ENCODE peak calls at places on chromosomes 13 and 19, in five cellular contexts. One of them, this sample, is unnamed.

GRCh38 chr13:65368832-65369231 is 1861.3 kb downstream of the PCDH9 start:
- DNase-seq in IMR-90: no peak
- DNase-seq in fibroblast of lung: no peak
- DNase-seq in heart right ventricle: no peak
- DNase-seq in mammary epithelial cell: no peak
- DNase-seq in this sample: no peak

GRCh38 chr13:41516760-41517159 is 59.4 kb downstream of the RGCC start:
- DNase-seq in IMR-90: no peak
- DNase-seq in fibroblast of lung: no peak
- DNase-seq in heart right ventricle: no peak
- DNase-seq in mammary epithelial cell: no peak
- DNase-seq in this sample: no peak

GRCh38 chr13:113034451-113035208 is 65.6 kb downstream of the MCF2L start:
- DNase-seq in IMR-90: peak; percentile 56
- DNase-seq in fibroblast of lung: peak; percentile 36
- DNase-seq in heart right ventricle: peak; percentile 32
- DNase-seq in mammary epithelial cell: peak; percentile 40
- DNase-seq in this sample: peak; percentile 42

GRCh38 chr13:94620286-94620896 is 18.7 kb downstream of the GPR180 start:
- DNase-seq in IMR-90: peak; percentile 41
- DNase-seq in fibroblast of lung: peak; percentile 11
- DNase-seq in heart right ventricle: no peak
- DNase-seq in mammary epithelial cell: peak; percentile 28
- DNase-seq in this sample: peak; percentile 52

GRCh38 chr19:13120817-13121216 is 2.8 kb downstream of the NACC1 start:
- DNase-seq in IMR-90: peak; percentile 85
- DNase-seq in fibroblast of lung: peak; percentile 75
- DNase-seq in heart right ventricle: no peak
- DNase-seq in mammary epithelial cell: no peak
- DNase-seq in this sample: no peak

GRCh38 chr13:98035373-98035772 is 81.9 kb downstream of the IPO5 start:
- DNase-seq in IMR-90: no peak
- DNase-seq in fibroblast of lung: no peak
- DNase-seq in heart right ventricle: no peak
- DNase-seq in mammary epithelial cell: no peak
- DNase-seq in this sample: no peak

GRCh38 chr13:99265823-99266426 is 7.7 kb upstream of the GPR18 start:
- DNase-seq in IMR-90: peak; percentile 63
- DNase-seq in fibroblast of lung: peak; percentile 41
- DNase-seq in heart right ventricle: no peak
- DNase-seq in mammary epithelial cell: peak; percentile 26
- DNase-seq in this sample: peak; percentile 64

GRCh38 chr13:112931028-112931934 is 37.7 kb upstream of the MCF2L start:
- DNase-seq in IMR-90: peak; percentile 76
- DNase-seq in fibroblast of lung: peak; percentile 45
- DNase-seq in heart right ventricle: no peak
- DNase-seq in mammary epithelial cell: peak; percentile 59
- DNase-seq in this sample: peak; percentile 10

GRCh38 chr13:62320129-62320724 is 904.6 kb upstream of the PCDH20 start:
- DNase-seq in IMR-90: peak; percentile 75
- DNase-seq in fibroblast of lung: peak; percentile 41
- DNase-seq in heart right ventricle: no peak
- DNase-seq in mammary epithelial cell: peak; percentile 0
- DNase-seq in this sample: peak; percentile 58

GRCh38 chr13:77180011-77180410 is 146.9 kb downstream of the MYCBP2 start:
- DNase-seq in IMR-90: no peak
- DNase-seq in fibroblast of lung: no peak
- DNase-seq in heart right ventricle: no peak
- DNase-seq in mammary epithelial cell: no peak
- DNase-seq in this sample: no peak

GRCh38 chr13:102517959-102518358 is 78.8 kb upstream of the TPP2 start:
- DNase-seq in IMR-90: no peak
- DNase-seq in fibroblast of lung: no peak
- DNase-seq in heart right ventricle: no peak
- DNase-seq in mammary epithelial cell: peak; percentile 2
- DNase-seq in this sample: no peak

GRCh38 chr13:111658150-111659100 is 338.0 kb downstream of the TEX29 start:
- DNase-seq in IMR-90: no peak
- DNase-seq in fibroblast of lung: no peak
- DNase-seq in heart right ventricle: no peak
- DNase-seq in mammary epithelial cell: no peak
- DNase-seq in this sample: no peak

GRCh38 chr13:51502206-51502651 is 49.4 kb upstream of the INTS6 start:
- DNase-seq in IMR-90: peak; percentile 59
- DNase-seq in fibroblast of lung: peak; percentile 58
- DNase-seq in heart right ventricle: no peak
- DNase-seq in mammary epithelial cell: peak; percentile 75
- DNase-seq in this sample: no peak

GRCh38 chr13:47474845-47475244 is 526.2 kb downstream of the SUCLA2 start:
- DNase-seq in IMR-90: no peak
- DNase-seq in fibroblast of lung: no peak
- DNase-seq in heart right ventricle: no peak
- DNase-seq in mammary epithelial cell: no peak
- DNase-seq in this sample: no peak

GRCh38 chr13:65470781-65471180 is 1759.4 kb downstream of the PCDH9 start:
- DNase-seq in IMR-90: peak; percentile 70
- DNase-seq in fibroblast of lung: peak; percentile 50
- DNase-seq in heart right ventricle: no peak
- DNase-seq in mammary epithelial cell: no peak
- DNase-seq in this sample: no peak

DNA sequence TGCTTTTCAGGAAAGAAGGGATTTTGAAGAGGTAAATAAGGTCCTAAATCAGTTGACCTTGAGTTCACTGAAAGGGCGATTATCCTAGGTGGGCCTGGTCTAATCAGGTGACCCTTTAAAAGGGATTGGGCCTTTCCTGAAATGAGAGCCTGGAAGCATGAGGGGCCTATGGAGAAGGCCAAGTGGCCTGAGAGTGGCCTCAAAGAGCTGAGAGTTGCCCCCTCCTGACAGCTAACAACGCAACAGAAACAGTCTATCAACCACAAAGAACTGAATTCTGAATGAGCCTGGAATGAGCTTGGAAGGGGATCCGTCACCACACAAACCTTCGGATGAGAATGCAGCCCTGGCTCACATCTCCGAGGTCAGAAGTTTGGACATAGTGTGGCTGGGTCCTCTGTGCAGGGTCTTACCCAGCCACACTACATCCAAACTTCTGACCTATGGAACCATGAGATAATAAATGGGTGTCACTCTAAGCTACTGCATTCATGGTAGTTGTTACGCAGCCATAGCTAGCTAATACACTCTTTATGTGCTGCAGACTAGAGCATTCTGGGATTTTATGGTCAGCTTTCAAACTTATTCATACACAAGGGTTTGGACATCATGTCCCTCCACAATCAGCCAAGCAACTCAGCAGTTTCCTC is 72.0 kb downstream of the GNG7 start:
- DNase-seq in IMR-90: no peak
- DNase-seq in fibroblast of lung: no peak
- DNase-seq in heart right ventricle: no peak
- DNase-seq in mammary epithelial cell: no peak
- DNase-seq in this sample: no peak
- H3K4me1 ChIP-seq in IMR-90: peaks cover 9% of the 10 kb centered on the region
- H3K4me1 ChIP-seq in fibroblast of lung: peaks cover 9% of the 10 kb centered on the region
- H3K4me1 ChIP-seq in heart right ventricle: peaks cover 16% of the 10 kb centered on the region
- H3K4me1 ChIP-seq in mammary epithelial cell: peaks cover 18% of the 10 kb centered on the region
- H3K4me1 ChIP-seq in this sample: peaks cover 20% of the 10 kb centered on the region

GRCh38 chr19:46927893-46928292 is 67.1 kb downstream of the ARHGAP35 start:
- DNase-seq in IMR-90: no peak
- DNase-seq in fibroblast of lung: no peak
- DNase-seq in heart right ventricle: no peak
- DNase-seq in mammary epithelial cell: no peak
- DNase-seq in this sample: no peak
- H3K4me1 ChIP-seq in IMR-90: peaks cover 30% of the 10 kb centered on the region
- H3K4me1 ChIP-seq in fibroblast of lung: peaks cover 2% of the 10 kb centered on the region
- H3K4me1 ChIP-seq in heart right ventricle: peaks cover 83% of the 10 kb centered on the region
- H3K4me1 ChIP-seq in mammary epithelial cell: peaks cover 69% of the 10 kb centered on the region
- H3K4me1 ChIP-seq in this sample: peaks cover 39% of the 10 kb centered on the region

DNA sequence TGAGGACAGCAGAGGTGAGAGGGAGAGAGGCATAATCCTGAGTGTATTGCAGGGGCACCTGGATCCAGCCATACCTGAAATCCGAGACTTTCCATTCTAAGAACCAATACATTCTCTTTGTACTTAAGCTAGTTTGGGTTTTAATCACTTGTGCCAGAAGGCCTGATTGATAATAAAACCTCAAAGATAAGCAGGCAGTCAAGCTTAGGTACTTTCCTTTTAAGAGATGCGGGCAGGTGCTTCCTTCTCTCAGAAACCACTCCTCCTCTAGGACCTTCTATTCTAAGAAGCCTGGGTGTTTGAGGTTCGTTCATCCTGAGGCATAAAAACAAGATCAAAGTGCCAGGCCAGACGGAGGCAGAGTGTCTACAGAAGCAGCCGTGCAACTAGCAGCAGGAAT is 22.2 kb downstream of the FAM187B start:
- DNase-seq in IMR-90: no peak
- DNase-seq in fibroblast of lung: no peak
- DNase-seq in heart right ventricle: no peak
- DNase-seq in mammary epithelial cell: no peak
- DNase-seq in this sample: no peak
- H3K4me1 ChIP-seq in IMR-90: no peaks in the 10 kb centered on the region
- H3K4me1 ChIP-seq in fibroblast of lung: no peaks in the 10 kb centered on the region
- H3K4me1 ChIP-seq in heart right ventricle: no peaks in the 10 kb centered on the region
- H3K4me1 ChIP-seq in mammary epithelial cell: no peaks in the 10 kb centered on the region
- H3K4me1 ChIP-seq in this sample: no peaks in the 10 kb centered on the region

GRCh38 chr19:51807925-51808324 is 13.0 kb downstream of the FPR3 start:
- DNase-seq in IMR-90: no peak
- DNase-seq in fibroblast of lung: no peak
- DNase-seq in heart right ventricle: no peak
- DNase-seq in mammary epithelial cell: no peak
- DNase-seq in this sample: no peak
- H3K4me1 ChIP-seq in IMR-90: no peaks in the 10 kb centered on the region
- H3K4me1 ChIP-seq in fibroblast of lung: no peaks in the 10 kb centered on the region
- H3K4me1 ChIP-seq in heart right ventricle: peaks cover 19% of the 10 kb centered on the region
- H3K4me1 ChIP-seq in mammary epithelial cell: peaks cover 16% of the 10 kb centered on the region
- H3K4me1 ChIP-seq in this sample: no peaks in the 10 kb centered on the region

GRCh38 chr13:30032263-30032662 is 181.8 kb upstream of the UBL3 start:
- DNase-seq in IMR-90: no peak
- DNase-seq in fibroblast of lung: no peak
- DNase-seq in heart right ventricle: no peak
- DNase-seq in mammary epithelial cell: no peak
- DNase-seq in this sample: no peak

GRCh38 chr13:30033681-30034447 is 183.4 kb upstream of the UBL3 start:
- DNase-seq in IMR-90: peak; percentile 97
- DNase-seq in fibroblast of lung: peak; percentile 98
- DNase-seq in heart right ventricle: no peak
- DNase-seq in mammary epithelial cell: peak; percentile 66
- DNase-seq in this sample: no peak

GRCh38 chr13:30030141-30030750 is 179.8 kb upstream of the UBL3 start:
- DNase-seq in IMR-90: no peak
- DNase-seq in fibroblast of lung: no peak
- DNase-seq in heart right ventricle: no peak
- DNase-seq in mammary epithelial cell: no peak
- DNase-seq in this sample: no peak

GRCh38 chr13:30034448-30034795 is 184.0 kb upstream of the UBL3 start:
- DNase-seq in IMR-90: peak; percentile 36
- DNase-seq in fibroblast of lung: peak; percentile 25
- DNase-seq in heart right ventricle: no peak
- DNase-seq in mammary epithelial cell: no peak
- DNase-seq in this sample: no peak

GRCh38 chr13:30031488-30031887 is 181.1 kb upstream of the UBL3 start:
- DNase-seq in IMR-90: no peak
- DNase-seq in fibroblast of lung: no peak
- DNase-seq in heart right ventricle: no peak
- DNase-seq in mammary epithelial cell: no peak
- DNase-seq in this sample: no peak
- H3K4me1 ChIP-seq in IMR-90: peaks cover 19% of the 10 kb centered on the region
- H3K4me1 ChIP-seq in fibroblast of lung: peaks cover 15% of the 10 kb centered on the region
- H3K4me1 ChIP-seq in heart right ventricle: peaks cover 9% of the 10 kb centered on the region
- H3K4me1 ChIP-seq in mammary epithelial cell: no peaks in the 10 kb centered on the region
- H3K4me1 ChIP-seq in this sample: peaks cover 2% of the 10 kb centered on the region